ENCODE peak calls at places on chromosomes 2 and 18, in five cellular contexts. U, J, O, A and I are unnamed samples.
A peak's percentile ranks its signal among the peaks of the same experiment; 100 is the strongest.

GRCh38 chr2:11160731-11161455 is 5.6 kb downstream of the SLC66A3 start:
- DNase-seq in U (no peak), J (no peak), O (no peak), A (no peak), I (no peak)

GRCh38 chr18:3579701-3580100 is 129.7 kb downstream of the TGIF1 start:
- DNase-seq in U (peak; percentile 85), J (peak; percentile 90), O (no peak), A (no peak), I (no peak)

GRCh38 chr18:39701071-39701783 is 2135.6 kb upstream of the CELF4 start:
- DNase-seq in U (no peak), J (no peak), O (peak; percentile 34), A (no peak), I (no peak)

GRCh38 chr2:159211447-159212396 is 74.8 kb downstream of the WDSUB1 start:
- DNase-seq in U (no peak), J (no peak), O (peak; percentile 92), A (no peak), I (no peak)

GRCh38 chr2:20930928-20931327 is 108.0 kb upstream of the LDAH start:
- DNase-seq in U (peak; percentile 62), J (no peak), O (no peak), A (peak; percentile 28), I (peak; percentile 50)

GRCh38 chr18:59861009-59861408 is 38.8 kb upstream of the PMAIP1 start:
- DNase-seq in U (peak; percentile 52), J (no peak), O (no peak), A (no peak), I (no peak)

GRCh38 chr2:164625378-164625971 is 4.2 kb upstream of the GRB14 start:
- DNase-seq in U (peak; percentile 85), J (no peak), O (no peak), A (no peak), I (no peak)

GRCh38 chr18:61764381-61764780 is 128.4 kb downstream of the RNF152 start:
- DNase-seq in U (no peak), J (no peak), O (no peak), A (no peak), I (no peak)

GRCh38 chr2:52000156-52000855 is 968.4 kb upstream of the NRXN1 start:
- DNase-seq in U (peak; percentile 66), J (no peak), O (no peak), A (no peak), I (no peak)

GRCh38 chr2:160241251-160242137 is 41.4 kb upstream of the ITGB6 start:
- DNase-seq in U (peak; percentile 87), J (peak; percentile 77), O (no peak), A (peak; percentile 80), I (peak; percentile 72)

GRCh38 chr2:150517951-150518680 is 30.6 kb upstream of the RND3 start:
- DNase-seq in U (peak; percentile 88), J (peak; percentile 88), O (no peak), A (no peak), I (no peak)

GRCh38 chr18:5414546-5414945 is 119.0 kb upstream of the ZBTB14 start:
- DNase-seq in U (no peak), J (no peak), O (peak; percentile 77), A (no peak), I (no peak)

GRCh38 chr18:59026831-59027410 is 112.8 kb upstream of the SEC11C start:
- DNase-seq in U (no peak), J (no peak), O (no peak), A (no peak), I (no peak)

GRCh38 chr2:44572196-44572900 is 210.6 kb downstream of the CAMKMT start:
- DNase-seq in U (peak; percentile 65), J (no peak), O (no peak), A (peak; percentile 66), I (no peak)

GRCh38 chr2:119158563-119159347 is at the start of gene C1QL2:
- DNase-seq in U (peak; percentile 16), J (no peak), O (peak; percentile 83), A (no peak), I (no peak)

GRCh38 chr2:119155633-119156032 is 2.9 kb downstream of the C1QL2 start:
- DNase-seq in U (no peak), J (no peak), O (peak; percentile 71), A (no peak), I (no peak)

GRCh38 chr2:119156891-119157773 is 1.4 kb downstream of the C1QL2 start:
- DNase-seq in U (no peak), J (no peak), O (no peak), A (no peak), I (no peak)

GRCh38 chr2:119156105-119156890 is 2.3 kb downstream of the C1QL2 start:
- DNase-seq in U (peak; percentile 11), J (no peak), O (peak; percentile 75), A (no peak), I (no peak)

DNA sequence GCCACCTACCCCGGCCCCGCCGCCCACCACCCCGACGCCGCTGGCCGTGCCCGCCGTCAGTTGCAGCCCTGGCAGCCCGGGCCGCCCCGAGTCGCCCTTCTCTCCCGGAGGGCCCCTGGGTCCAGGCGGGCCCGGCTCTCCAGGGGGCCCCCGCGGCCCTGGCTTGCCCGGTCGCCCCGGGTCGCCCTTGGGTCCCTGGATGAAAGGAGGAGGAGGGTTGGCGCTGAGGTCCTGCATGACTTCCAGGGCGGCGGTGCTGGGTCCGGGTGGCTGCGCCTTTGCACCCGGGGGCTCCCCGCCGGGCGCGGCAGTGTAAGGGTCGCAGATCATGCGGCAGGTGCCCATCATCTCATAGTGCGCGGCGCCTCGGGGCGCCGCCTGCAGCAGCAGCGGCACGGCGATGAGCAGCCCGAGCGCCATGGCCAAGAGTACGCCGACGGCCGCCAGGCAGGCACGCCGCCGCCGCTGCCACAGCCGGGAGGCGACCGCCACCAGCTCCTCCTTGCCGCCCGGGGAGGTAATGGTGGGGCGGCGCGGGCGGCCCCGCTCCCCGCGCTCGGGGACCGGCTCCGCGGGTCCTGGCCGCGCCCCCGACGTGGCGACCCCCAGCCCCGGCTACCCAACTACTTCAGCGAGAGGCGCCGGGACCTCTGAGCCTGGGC is 570 bp downstream of the C1QL2 start:
- DNase-seq in U (no peak), J (no peak), O (peak; percentile 24), A (no peak), I (no peak)
- TF ChIP-seq EZH2 in U (peak; percentile 1), J (no peak), O (peak; percentile 87), A (no peak), I (no peak)

GRCh38 chr2:196592912-196593881 is 46.3 kb upstream of the CCDC150 start:
- DNase-seq in U (peak; percentile 82), J (peak; percentile 52), O (peak; percentile 88), A (no peak), I (no peak)
- TF ChIP-seq EZH2 in U (no peak), J (no peak), O (peak; percentile 60), A (no peak), I (peak; percentile 71)

DNA sequence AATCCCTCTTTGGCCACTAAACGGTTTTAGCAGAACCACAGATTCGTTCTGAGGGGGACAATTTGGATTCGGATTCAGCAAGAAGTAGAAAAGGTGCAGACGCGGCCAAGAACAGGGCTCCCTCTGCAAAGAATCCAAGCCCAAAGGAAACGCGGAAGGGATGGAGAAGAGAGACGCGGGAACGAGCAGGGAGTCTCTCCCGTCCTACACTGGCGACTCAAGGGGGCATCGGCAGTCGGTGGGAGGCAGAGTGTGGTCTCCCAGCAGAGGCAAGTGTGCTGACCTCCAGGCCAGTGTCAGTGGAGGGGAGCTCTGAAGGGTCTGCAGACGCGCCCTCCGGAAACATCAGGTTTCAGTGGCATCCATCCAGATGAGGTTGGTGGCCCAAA is 1.1 kb downstream of the TMEM163 start:
- DNase-seq in U (peak; percentile 9), J (no peak), O (peak; percentile 47), A (no peak), I (no peak)
- TF ChIP-seq EZH2 in U (no peak), J (peak; percentile 99), O (peak; percentile 89), A (no peak), I (no peak)

DNA sequence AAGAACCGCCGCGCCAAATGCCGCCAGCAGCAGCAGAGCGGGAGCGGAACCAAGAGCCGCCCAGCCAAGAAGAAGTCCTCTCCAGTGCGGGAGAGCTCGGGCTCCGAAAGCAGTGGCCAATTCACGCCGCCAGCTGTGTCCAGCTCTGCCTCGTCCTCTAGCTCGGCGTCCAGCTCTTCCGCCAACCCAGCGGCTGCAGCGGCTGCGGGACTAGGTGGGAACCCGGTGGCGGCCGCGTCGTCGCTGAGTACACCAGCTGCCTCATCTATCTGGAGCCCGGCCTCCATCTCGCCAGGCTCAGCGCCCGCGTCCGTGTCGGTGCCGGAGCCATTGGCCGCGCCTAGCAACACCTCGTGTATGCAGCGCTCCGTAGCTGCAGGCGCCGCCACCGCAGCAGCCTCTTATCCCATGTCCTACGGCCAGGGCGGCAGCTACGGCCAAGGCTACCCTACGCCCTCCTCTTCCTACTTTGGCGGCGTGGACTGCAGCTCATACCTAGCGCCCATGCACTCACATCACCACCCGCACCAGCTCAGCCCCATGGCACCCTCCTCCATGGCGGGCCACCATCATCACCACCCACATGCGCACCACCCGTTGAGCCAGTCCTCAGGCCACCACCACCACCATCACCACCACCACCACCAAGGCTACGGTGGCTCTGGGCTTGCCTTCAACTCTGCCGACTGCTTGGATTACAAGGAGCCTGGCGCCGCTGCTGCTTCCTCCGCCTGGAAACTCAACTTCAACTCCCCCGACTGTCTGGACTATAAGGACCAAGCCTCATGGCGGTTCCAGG is 5.1 kb downstream of the OTX1 start:
- DNase-seq in U (peak; percentile 58), J (no peak), O (peak; percentile 67), A (no peak), I (no peak)
- TF ChIP-seq EZH2 in U (peak; percentile 26), J (peak; percentile 97), O (peak; percentile 17), A (no peak), I (no peak)

DNA sequence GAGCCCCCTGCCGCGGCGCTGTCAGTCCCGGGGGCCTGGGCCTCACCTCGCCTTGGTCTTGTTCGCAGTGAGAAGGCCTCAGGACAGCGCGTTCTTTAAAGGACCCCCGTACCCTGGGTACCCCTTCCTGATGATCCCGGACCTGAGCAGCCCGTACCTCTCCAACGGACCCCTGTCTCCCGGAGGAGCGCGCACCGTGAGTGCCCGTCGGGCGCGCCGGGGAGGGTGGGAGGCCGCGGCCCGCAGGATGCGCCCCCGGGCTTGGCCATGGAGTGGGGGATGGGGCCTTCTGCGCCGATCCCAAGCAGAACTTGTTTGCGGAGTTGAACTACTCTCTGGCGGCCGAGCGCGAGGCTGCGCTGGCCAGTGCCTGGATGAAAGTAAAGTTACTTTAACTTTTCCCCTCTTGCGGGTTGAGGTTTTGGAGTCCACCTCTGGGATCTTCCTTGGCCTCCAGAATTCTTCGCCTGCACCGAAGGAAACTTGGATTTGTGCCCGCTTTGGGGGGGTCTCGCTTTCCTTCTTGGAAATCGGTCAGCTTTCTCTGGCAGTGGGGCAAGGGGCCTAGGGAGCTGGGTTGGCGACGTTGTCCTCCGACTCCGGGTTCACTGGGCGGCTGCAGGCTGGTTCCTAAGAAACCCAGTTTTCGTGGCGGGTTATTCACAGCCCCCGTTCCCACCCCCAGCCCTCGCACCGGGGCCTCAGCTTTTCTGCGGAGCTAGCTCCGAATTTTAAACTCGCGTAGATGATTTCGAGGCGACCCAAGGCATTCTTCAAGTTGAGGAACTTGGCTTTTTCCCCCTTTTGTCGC is 1.3 kb downstream of the TCF7L1 start:
- DNase-seq in U (peak; percentile 68), J (peak; percentile 53), O (peak; percentile 66), A (no peak), I (no peak)
- TF ChIP-seq EZH2 in U (no peak), J (no peak), O (no peak), A (no peak), I (no peak)

GRCh38 chr2:240818293-240818542 is 1.8 kb downstream of the KIF1A start:
- DNase-seq in U (no peak), J (no peak), O (no peak), A (no peak), I (no peak)
- TF ChIP-seq EZH2 in U (no peak), J (peak; percentile 57), O (no peak), A (no peak), I (no peak)

GRCh38 chr2:66576381-66577330 is 141.7 kb downstream of the MEIS1 start:
- DNase-seq in U (peak; percentile 68), J (peak; percentile 89), O (peak; percentile 65), A (no peak), I (no peak)
- TF ChIP-seq EZH2 in U (no peak), J (no peak), O (no peak), A (no peak), I (no peak)